ENCODE peak calls at places on chromosomes 3 and 15, in nine cellular contexts. F is foreskin fibroblast, G is astrocyte of the spinal cord, E is NB4, X is GM20000, S is WTC11, Y is progenitor cell of endocrine pancreas, W is adrenal gland, D is keratinocyte. I is an unnamed sample.

GRCh38 chr3:183254816-183255730 is 2.0 kb downstream of the B3GNT5 start:
- DNase-seq in F (peak; percentile 69), G (peak; percentile 38), E (peak; percentile 44), X (no peak), S (no peak), Y (no peak), W (no peak), D (no peak), I (no peak)

GRCh38 chr15:92811514-92811913 is 88.6 kb upstream of the CHD2 start:
- DNase-seq in F (no peak), G (peak; percentile 14), E (no peak), X (no peak), S (no peak), Y (no peak), W (no peak), D (no peak), I (no peak)

GRCh38 chr3:182485306-182485705 is 308.0 kb upstream of the ATP11B start:
- DNase-seq in F (no peak), G (no peak), E (no peak), X (no peak), S (no peak), Y (no peak), W (no peak), D (no peak), I (no peak)

GRCh38 chr3:13227315-13228165 is 154.3 kb upstream of the IQSEC1 start:
- DNase-seq in F (no peak), G (no peak), E (no peak), X (no peak), S (no peak), Y (no peak), W (no peak), D (no peak), I (no peak)

GRCh38 chr3:116610124-116610523 is 99.5 kb upstream of the TUSC7 start:
- DNase-seq in F (no peak), G (no peak), E (no peak), X (no peak), S (no peak), Y (no peak), W (no peak), D (no peak), I (no peak)

GRCh38 chr3:44248152-44248551 is 6.5 kb downstream of the TOPAZ1 start:
- DNase-seq in F (no peak), G (peak; percentile 8), E (no peak), X (no peak), S (no peak), Y (no peak), W (no peak), D (no peak), I (no peak)

GRCh38 chr3:153553605-153553945 is 391.5 kb downstream of the RAP2B start:
- DNase-seq in F (no peak), G (no peak), E (no peak), X (no peak), S (no peak), Y (no peak), W (no peak), D (no peak), I (no peak)

GRCh38 chr3:46970391-46971091 is 6.0 kb downstream of the CCDC12 start:
- DNase-seq in F (peak; percentile 54), G (no peak), E (no peak), X (no peak), S (no peak), Y (no peak), W (peak; percentile 77), D (no peak), I (no peak)

GRCh38 chr15:69424748-69425413 is 10.7 kb downstream of the KIF23 start:
- DNase-seq in F (peak; percentile 52), G (peak; percentile 12), E (no peak), X (no peak), S (no peak), Y (no peak), W (no peak), D (no peak), I (no peak)

GRCh38 chr3:84724877-84725276 is 233.9 kb upstream of the CADM2 start:
- DNase-seq in F (peak; percentile 80), G (peak; percentile 90), E (peak; percentile 54), X (no peak), S (no peak), Y (no peak), W (no peak), D (no peak), I (no peak)

GRCh38 chr3:139574026-139574947 is 34.7 kb upstream of the RBP1 start:
- DNase-seq in F (no peak), G (no peak), E (no peak), X (no peak), S (no peak), Y (no peak), W (peak; percentile 74), D (no peak), I (no peak)

GRCh38 chr3:104437891-104438290 is 928.8 kb upstream of the ALCAM start:
- DNase-seq in F (no peak), G (peak; percentile 88), E (no peak), X (no peak), S (no peak), Y (no peak), W (no peak), D (peak; percentile 13), I (no peak)

GRCh38 chr3:135229018-135229495 is 434.0 kb downstream of the EPHB1 start:
- DNase-seq in F (no peak), G (no peak), E (peak; percentile 39), X (no peak), S (peak; percentile 43), Y (no peak), W (no peak), D (no peak), I (no peak)

GRCh38 chr3:43766672-43767465 is 76.1 kb downstream of the ABHD5 start:
- DNase-seq in F (peak; percentile 87), G (peak; percentile 76), E (no peak), X (no peak), S (no peak), Y (no peak), W (no peak), D (no peak), I (no peak)

GRCh38 chr3:63089007-63089406 is 189.1 kb upstream of the SYNPR start:
- DNase-seq in F (no peak), G (no peak), E (no peak), X (no peak), S (no peak), Y (no peak), W (no peak), D (no peak), I (no peak)

GRCh38 chr3:141710888-141711616 is 27.0 kb upstream of the RNF7 start:
- DNase-seq in F (peak; percentile 91), G (peak; percentile 75), E (no peak), X (no peak), S (no peak), Y (no peak), W (peak; percentile 80), D (no peak), I (no peak)

DNA sequence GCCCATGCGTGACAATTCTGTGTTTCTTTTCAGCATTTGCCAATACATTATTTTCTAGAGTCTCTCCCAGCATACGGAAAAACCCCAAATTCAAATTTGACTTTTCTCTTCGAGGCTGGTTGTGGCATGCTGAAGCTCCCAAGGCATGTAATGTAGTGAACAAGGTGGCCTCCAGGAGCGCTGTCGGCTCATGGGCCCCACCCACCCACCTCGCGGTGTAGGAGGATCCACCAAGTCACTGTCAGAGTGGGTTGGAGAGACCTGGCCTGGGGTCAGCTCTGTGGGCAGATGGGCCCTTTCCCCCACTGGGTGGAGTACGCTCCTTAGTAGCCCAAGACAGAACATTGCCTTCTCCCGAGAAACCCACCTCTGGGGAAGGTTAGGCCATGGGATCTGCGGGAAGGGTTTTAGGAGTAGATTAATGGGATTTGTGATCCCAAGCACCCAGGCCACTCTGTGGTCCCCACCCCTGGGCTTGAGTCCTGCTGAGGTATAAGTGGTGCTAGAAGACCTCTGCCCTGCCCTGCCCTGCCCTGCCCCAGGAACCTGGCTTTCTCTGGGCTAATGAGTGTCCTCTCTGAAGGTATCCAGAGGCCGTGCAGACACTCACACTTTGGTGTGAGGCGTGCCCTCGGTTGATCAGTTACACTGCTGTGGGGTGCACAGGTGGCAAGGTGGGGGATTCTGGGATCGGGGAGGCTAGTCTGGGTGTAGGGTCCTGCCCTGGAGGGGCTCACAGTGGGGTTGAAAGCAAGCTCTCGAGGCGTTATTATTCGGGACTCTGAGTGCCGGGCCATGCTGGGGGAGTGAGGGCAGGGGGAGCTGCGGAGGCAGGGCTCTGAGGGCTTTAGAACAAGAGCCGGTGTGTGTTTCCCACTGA is 97.9 kb downstream of the APBA2 start:
- DNase-seq in F (no peak), G (no peak), E (no peak), X (no peak), S (peak; percentile 52), Y (no peak), W (no peak), D (no peak), I (no peak)
- TF ChIP-seq CTCF in F (no peak), G (no peak), E (no peak), X (no peak), S (peak; percentile 37), Y (no peak), W (no peak), D (no peak), I (no peak)

DNA sequence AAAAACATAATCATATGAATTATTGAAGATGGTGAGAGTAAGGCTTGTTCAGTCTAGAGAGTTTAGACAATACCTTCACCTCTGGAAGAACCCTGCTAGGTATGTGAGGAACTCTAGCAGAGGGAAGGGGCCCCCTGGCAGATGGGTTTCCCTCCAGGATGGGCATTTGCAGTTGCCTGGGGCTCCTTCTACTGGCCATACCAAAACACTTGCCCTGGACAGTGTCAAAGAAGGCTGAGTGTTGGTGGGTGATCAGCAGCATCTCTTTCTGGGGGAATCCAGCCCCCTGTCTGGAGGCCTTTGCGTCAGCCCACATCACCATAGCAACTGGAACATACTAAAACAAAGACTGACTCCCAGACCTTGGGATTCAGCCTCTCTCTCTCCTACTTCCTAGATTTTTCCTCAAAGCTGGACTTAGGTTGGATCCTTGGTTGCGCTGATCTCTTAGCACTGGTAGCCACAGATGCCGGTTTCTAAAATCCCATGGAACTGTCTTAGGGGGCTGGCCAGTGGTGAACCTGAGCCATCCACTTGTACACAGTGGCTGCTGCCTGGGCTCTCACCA is 8.2 kb downstream of the CEMIP start:
- DNase-seq in F (no peak), G (no peak), E (no peak), X (no peak), S (peak; percentile 23), Y (no peak), W (no peak), D (no peak), I (no peak)
- TF ChIP-seq CTCF in F (no peak), G (no peak), E (no peak), X (no peak), S (no peak), Y (no peak), W (no peak), D (no peak), I (no peak)

DNA sequence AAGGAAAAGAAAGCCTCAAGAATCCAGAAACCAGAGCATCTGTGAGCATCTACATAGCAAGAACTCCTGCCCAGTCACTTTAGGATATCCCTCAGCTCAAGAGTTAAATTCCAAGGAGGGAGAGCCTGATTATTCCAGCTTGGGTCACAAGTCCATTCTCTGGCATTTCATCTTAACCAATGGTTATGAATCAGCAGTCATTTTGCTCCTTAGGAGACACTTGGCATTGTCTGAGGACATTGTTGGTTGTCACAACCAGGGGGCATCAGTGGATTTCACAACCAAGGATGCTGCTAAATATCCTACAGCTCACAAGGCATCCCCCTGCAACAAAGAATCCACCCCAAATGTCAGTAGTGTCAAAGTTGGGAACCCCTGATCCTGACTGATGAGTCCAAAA is 51.0 kb upstream of the LMCD1 start:
- DNase-seq in F (peak; percentile 18), G (no peak), E (no peak), X (no peak), S (no peak), Y (no peak), W (no peak), D (no peak), I (no peak)
- TF ChIP-seq CTCF in F (no peak), G (no peak), E (no peak), X (no peak), S (no peak), Y (no peak), W (no peak), D (no peak), I (no peak)

GRCh38 chr15:45167631-45168205 is 20.0 kb downstream of the SHF start:
- DNase-seq in F (no peak), G (no peak), E (no peak), X (no peak), S (no peak), Y (no peak), W (no peak), D (no peak), I (no peak)
- TF ChIP-seq CTCF in F (no peak), G (no peak), E (no peak), X (no peak), S (peak; percentile 8), Y (no peak), W (no peak), D (no peak), I (no peak)

I was measured in GM13977.